ENCODE peak calls at places on chromosome 17, in nine cellular contexts. One of them, this sample, is unnamed. For H3K4me1, the result is how much of the 10 kb centered on the place peaks cover.

GRCh38 chr17:80738987-80739730 is 194.5 kb downstream of the RPTOR start:
- DNase-seq in GM23248: no peak
- DNase-seq in MM.1S: no peak
- DNase-seq in H1: no peak
- DNase-seq in astrocyte: no peak
- DNase-seq in GM23338: no peak
- DNase-seq in HCT116: no peak
- DNase-seq in neural progenitor cell: no peak
- DNase-seq in HepG2: no peak
- DNase-seq in this sample: no peak

GRCh38 chr17:79842656-79843474 is 3.6 kb upstream of the CBX4 start:
- DNase-seq in GM23248: peak
- DNase-seq in MM.1S: no peak
- DNase-seq in H1: peak
- DNase-seq in astrocyte: no peak
- DNase-seq in GM23338: peak
- DNase-seq in HCT116: no peak
- DNase-seq in neural progenitor cell: peak
- DNase-seq in HepG2: no peak
- DNase-seq in this sample: peak

GRCh38 chr17:72125226-72125651 is 4.4 kb downstream of the SOX9 start:
- DNase-seq in GM23248: no peak
- DNase-seq in MM.1S: no peak
- DNase-seq in H1: no peak
- DNase-seq in astrocyte: peak
- DNase-seq in GM23338: no peak
- DNase-seq in HCT116: no peak
- DNase-seq in neural progenitor cell: peak
- DNase-seq in HepG2: peak
- DNase-seq in this sample: no peak

GRCh38 chr17:50268040-50268439 is 6.2 kb upstream of the TMEM92 start:
- DNase-seq in GM23248: no peak
- DNase-seq in MM.1S: no peak
- DNase-seq in H1: no peak
- DNase-seq in astrocyte: no peak
- DNase-seq in GM23338: no peak
- DNase-seq in HCT116: no peak
- DNase-seq in neural progenitor cell: no peak
- DNase-seq in HepG2: no peak
- DNase-seq in this sample: no peak

GRCh38 chr17:46977348-46977747 is 1.7 kb downstream of the RPRML start:
- DNase-seq in GM23248: peak
- DNase-seq in MM.1S: no peak
- DNase-seq in H1: peak
- DNase-seq in astrocyte: peak
- DNase-seq in GM23338: peak
- DNase-seq in HCT116: no peak
- DNase-seq in neural progenitor cell: peak
- DNase-seq in HepG2: peak
- DNase-seq in this sample: peak

GRCh38 chr17:27600471-27600870 is 30.5 kb upstream of the LGALS9 start:
- DNase-seq in GM23248: no peak
- DNase-seq in MM.1S: no peak
- DNase-seq in H1: no peak
- DNase-seq in astrocyte: peak
- DNase-seq in GM23338: no peak
- DNase-seq in HCT116: no peak
- DNase-seq in neural progenitor cell: no peak
- DNase-seq in HepG2: no peak
- DNase-seq in this sample: peak

GRCh38 chr17:47841488-47842308 is 625 bp upstream of the SCRN2 start:
- DNase-seq in GM23248: no peak
- DNase-seq in MM.1S: peak
- DNase-seq in H1: no peak
- DNase-seq in astrocyte: no peak
- DNase-seq in GM23338: no peak
- DNase-seq in HCT116: no peak
- DNase-seq in neural progenitor cell: no peak
- DNase-seq in HepG2: no peak
- DNase-seq in this sample: no peak

GRCh38 chr17:30337393-30337999 is 3.6 kb upstream of the TMIGD1 start:
- DNase-seq in GM23248: no peak
- DNase-seq in MM.1S: no peak
- DNase-seq in H1: no peak
- DNase-seq in astrocyte: no peak
- DNase-seq in GM23338: no peak
- DNase-seq in HCT116: no peak
- DNase-seq in neural progenitor cell: no peak
- DNase-seq in HepG2: peak
- DNase-seq in this sample: no peak

GRCh38 chr17:245020-245419 is 63.6 kb upstream of the DOC2B start:
- DNase-seq in GM23248: no peak
- DNase-seq in MM.1S: no peak
- DNase-seq in H1: no peak
- DNase-seq in astrocyte: no peak
- DNase-seq in GM23338: no peak
- DNase-seq in HCT116: no peak
- DNase-seq in neural progenitor cell: no peak
- DNase-seq in HepG2: no peak
- DNase-seq in this sample: no peak

GRCh38 chr17:48596000-48596734 is 2.6 kb upstream of the HOXB5 start:
- DNase-seq in GM23248: no peak
- DNase-seq in MM.1S: no peak
- DNase-seq in H1: no peak
- DNase-seq in astrocyte: no peak
- DNase-seq in GM23338: no peak
- DNase-seq in HCT116: no peak
- DNase-seq in neural progenitor cell: no peak
- DNase-seq in HepG2: no peak
- DNase-seq in this sample: peak

GRCh38 chr17:39678340-39679116 is 9.3 kb downstream of the PGAP3 start:
- DNase-seq in GM23248: no peak
- DNase-seq in MM.1S: no peak
- DNase-seq in H1: no peak
- DNase-seq in astrocyte: no peak
- DNase-seq in GM23338: no peak
- DNase-seq in HCT116: no peak
- DNase-seq in neural progenitor cell: no peak
- DNase-seq in HepG2: no peak
- DNase-seq in this sample: no peak

GRCh38 chr17:39923836-39924690 is 3.3 kb downstream of the ORMDL3 start:
- DNase-seq in GM23248: peak
- DNase-seq in MM.1S: no peak
- DNase-seq in H1: no peak
- DNase-seq in astrocyte: no peak
- DNase-seq in GM23338: no peak
- DNase-seq in HCT116: no peak
- DNase-seq in neural progenitor cell: peak
- DNase-seq in HepG2: peak
- DNase-seq in this sample: no peak

GRCh38 chr17:82668631-82669099 is 20.4 kb upstream of the WDR45B start:
- DNase-seq in GM23248: peak
- DNase-seq in MM.1S: no peak
- DNase-seq in H1: peak
- DNase-seq in astrocyte: peak
- DNase-seq in GM23338: peak
- DNase-seq in HCT116: peak
- DNase-seq in neural progenitor cell: peak
- DNase-seq in HepG2: peak
- DNase-seq in this sample: peak

GRCh38 chr17:50947844-50948514 is 81.8 kb upstream of the TOB1 start:
- DNase-seq in GM23248: no peak
- DNase-seq in MM.1S: no peak
- DNase-seq in H1: no peak
- DNase-seq in astrocyte: no peak
- DNase-seq in GM23338: no peak
- DNase-seq in HCT116: no peak
- DNase-seq in neural progenitor cell: no peak
- DNase-seq in HepG2: no peak
- DNase-seq in this sample: no peak

GRCh38 chr17:74730491-74731346 is 6.3 kb upstream of the RAB37 start:
- DNase-seq in GM23248: no peak
- DNase-seq in MM.1S: no peak
- DNase-seq in H1: no peak
- DNase-seq in astrocyte: no peak
- DNase-seq in GM23338: no peak
- DNase-seq in HCT116: no peak
- DNase-seq in neural progenitor cell: no peak
- DNase-seq in HepG2: no peak
- DNase-seq in this sample: no peak

GRCh38 chr17:66975188-66975587 is 10.7 kb downstream of the CACNG4 start:
- DNase-seq in GM23248: no peak
- DNase-seq in MM.1S: no peak
- DNase-seq in H1: no peak
- DNase-seq in astrocyte: no peak
- DNase-seq in GM23338: no peak
- DNase-seq in HCT116: no peak
- DNase-seq in neural progenitor cell: no peak
- DNase-seq in HepG2: no peak
- DNase-seq in this sample: no peak

GRCh38 chr17:80501739-80502577 is 25.6 kb upstream of the NPTX1 start:
- DNase-seq in GM23248: peak
- DNase-seq in MM.1S: no peak
- DNase-seq in H1: no peak
- DNase-seq in astrocyte: peak
- DNase-seq in GM23338: no peak
- DNase-seq in HCT116: no peak
- DNase-seq in neural progenitor cell: no peak
- DNase-seq in HepG2: no peak
- DNase-seq in this sample: peak

GRCh38 chr17:77185137-77185536 is 44.4 kb downstream of the SEC14L1 start:
- DNase-seq in GM23248: peak
- DNase-seq in MM.1S: no peak
- DNase-seq in H1: no peak
- DNase-seq in astrocyte: no peak
- DNase-seq in GM23338: no peak
- DNase-seq in HCT116: no peak
- DNase-seq in neural progenitor cell: peak
- DNase-seq in HepG2: no peak
- DNase-seq in this sample: no peak
- H3K4me1 ChIP-seq in GM23248: under half
- H3K4me1 ChIP-seq in MM.1S: half or more
- H3K4me1 ChIP-seq in H1: under half
- H3K4me1 ChIP-seq in astrocyte: under half
- H3K4me1 ChIP-seq in GM23338: under half
- H3K4me1 ChIP-seq in HCT116: under half
- H3K4me1 ChIP-seq in neural progenitor cell: under half
- H3K4me1 ChIP-seq in HepG2: half or more
- H3K4me1 ChIP-seq in this sample: under half

GRCh38 chr17:7022791-7023571 is at the start of gene BCL6B:
- DNase-seq in GM23248: no peak
- DNase-seq in MM.1S: no peak
- DNase-seq in H1: peak
- DNase-seq in astrocyte: no peak
- DNase-seq in GM23338: peak
- DNase-seq in HCT116: no peak
- DNase-seq in neural progenitor cell: peak
- DNase-seq in HepG2: no peak
- DNase-seq in this sample: no peak
- TF ChIP-seq EZH2 in GM23248: no peak
- TF ChIP-seq EZH2 in MM.1S: no peak
- TF ChIP-seq EZH2 in H1: peak
- TF ChIP-seq EZH2 in astrocyte: peak
- TF ChIP-seq EZH2 in GM23338: no peak
- TF ChIP-seq EZH2 in HCT116: no peak
- TF ChIP-seq EZH2 in neural progenitor cell: peak
- TF ChIP-seq EZH2 in HepG2: no peak
- TF ChIP-seq EZH2 in this sample: no peak

GRCh38 chr17:2123467-2124251 is 68.8 kb downstream of the HIC1 start:
- DNase-seq in GM23248: peak
- DNase-seq in MM.1S: no peak
- DNase-seq in H1: no peak
- DNase-seq in astrocyte: peak
- DNase-seq in GM23338: no peak
- DNase-seq in HCT116: no peak
- DNase-seq in neural progenitor cell: peak
- DNase-seq in HepG2: no peak
- DNase-seq in this sample: no peak
- H2AFZ ChIP-seq in GM23248: peak
- H2AFZ ChIP-seq in MM.1S: no peak
- H2AFZ ChIP-seq in H1: no peak
- H2AFZ ChIP-seq in astrocyte: no peak
- H2AFZ ChIP-seq in GM23338: no peak
- H2AFZ ChIP-seq in HCT116: no peak
- H2AFZ ChIP-seq in neural progenitor cell: no peak
- H2AFZ ChIP-seq in HepG2: no peak
- H2AFZ ChIP-seq in this sample: no peak

GRCh38 chr17:17750881-17751280 is 69.6 kb downstream of the RAI1 start:
- DNase-seq in GM23248: no peak
- DNase-seq in MM.1S: no peak
- DNase-seq in H1: no peak
- DNase-seq in astrocyte: no peak
- DNase-seq in GM23338: no peak
- DNase-seq in HCT116: no peak
- DNase-seq in neural progenitor cell: no peak
- DNase-seq in HepG2: no peak
- DNase-seq in this sample: no peak
- H3K4me1 ChIP-seq in GM23248: under half
- H3K4me1 ChIP-seq in MM.1S: under half
- H3K4me1 ChIP-seq in H1: under half
- H3K4me1 ChIP-seq in astrocyte: under half
- H3K4me1 ChIP-seq in GM23338: under half
- H3K4me1 ChIP-seq in HCT116: under half
- H3K4me1 ChIP-seq in neural progenitor cell: under half
- H3K4me1 ChIP-seq in HepG2: under half
- H3K4me1 ChIP-seq in this sample: under half

This sample was measured in fibroblast of lung.